ENCODE peak calls at places on chromosomes 11 and 22, in five cellular contexts. D is cardiac fibroblast, P is gastrocnemius medialis, O is AG10803, J is GM12865. A is an unnamed sample.

GRCh38 chr22:48898524-48899377 is 928.9 kb downstream of the BRD1 start:
- DNase-seq in P (no peak), D (no peak), O (no peak), J (no peak), A (no peak)

GRCh38 chr22:17077255-17077654 is 7.5 kb upstream of the IL17RA start:
- DNase-seq in J (no peak), D (peak), O (peak), P (no peak), A (peak)

GRCh38 chr11:32318071-32318815 is 117.1 kb downstream of the WT1 start:
- DNase-seq in D (no peak), O (no peak), J (no peak), P (no peak), A (no peak)

GRCh38 chr22:50314455-50315288 is 7.2 kb upstream of the PLXNB2 start:
- DNase-seq in P (no peak), D (no peak), O (no peak), J (peak), A (no peak)

GRCh38 chr11:14809466-14809865 is 82.6 kb downstream of the CYP2R1 start:
- DNase-seq in P (no peak), D (no peak), J (no peak), O (no peak), A (no peak)

GRCh38 chr11:114348200-114349191 is 51.8 kb downstream of the C11orf71 start:
- DNase-seq in J (peak), O (peak), D (peak), P (no peak), A (peak)

GRCh38 chr22:19787849-19788141 is 27.2 kb downstream of the TBX1 start:
- DNase-seq in D (no peak), J (no peak), O (no peak), P (no peak), A (no peak)

GRCh38 chr11:72669527-72669926 is 4.7 kb downstream of the PDE2A start:
- DNase-seq in O (no peak), P (no peak), J (peak), D (no peak), A (no peak)

GRCh38 chr11:72812604-72812967 is 1.6 kb upstream of the ATG16L2 start:
- DNase-seq in J (peak), O (no peak), P (no peak), D (no peak), A (no peak)

GRCh38 chr22:37601540-37602442 is 6.8 kb upstream of the GGA1 start:
- DNase-seq in P (no peak), O (peak), D (peak), J (peak), A (peak)

GRCh38 chr11:113048820-113049555 is 87.8 kb downstream of the NCAM1 start:
- DNase-seq in D (peak), P (no peak), J (no peak), O (peak), A (peak)

DNA sequence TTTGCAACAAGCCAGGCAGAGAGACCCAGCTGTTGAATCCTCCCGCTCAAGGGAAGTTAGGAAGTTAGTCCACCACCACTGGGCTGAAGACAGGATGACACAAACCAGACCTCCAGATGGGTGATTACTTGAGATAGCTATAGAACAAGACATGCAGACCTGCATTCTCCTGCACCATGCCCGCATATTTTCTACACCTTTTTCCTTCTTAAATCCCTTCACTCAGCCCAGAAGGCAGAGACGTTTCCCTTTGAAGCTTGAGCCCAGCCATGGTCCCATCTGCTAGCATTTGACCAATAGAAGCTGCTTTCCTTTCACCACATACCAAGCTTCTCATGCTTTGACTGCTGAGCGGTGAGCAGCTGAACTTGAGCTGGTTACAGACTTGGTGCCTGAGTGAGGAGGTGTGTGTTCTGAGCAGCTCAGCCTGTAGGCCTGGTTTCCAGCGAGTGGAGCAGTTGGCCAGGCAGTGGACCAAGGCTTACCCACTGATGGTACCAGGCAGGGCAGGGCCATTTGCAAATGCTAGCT is 29.2 kb upstream of the CBX6 start:
- DNase-seq in D (no peak), J (no peak), P (no peak), O (no peak), A (no peak)
- H3K4me3 ChIP-seq in D (no peak), J (no peak), P (no peak), O (no peak), A (no peak)

DNA sequence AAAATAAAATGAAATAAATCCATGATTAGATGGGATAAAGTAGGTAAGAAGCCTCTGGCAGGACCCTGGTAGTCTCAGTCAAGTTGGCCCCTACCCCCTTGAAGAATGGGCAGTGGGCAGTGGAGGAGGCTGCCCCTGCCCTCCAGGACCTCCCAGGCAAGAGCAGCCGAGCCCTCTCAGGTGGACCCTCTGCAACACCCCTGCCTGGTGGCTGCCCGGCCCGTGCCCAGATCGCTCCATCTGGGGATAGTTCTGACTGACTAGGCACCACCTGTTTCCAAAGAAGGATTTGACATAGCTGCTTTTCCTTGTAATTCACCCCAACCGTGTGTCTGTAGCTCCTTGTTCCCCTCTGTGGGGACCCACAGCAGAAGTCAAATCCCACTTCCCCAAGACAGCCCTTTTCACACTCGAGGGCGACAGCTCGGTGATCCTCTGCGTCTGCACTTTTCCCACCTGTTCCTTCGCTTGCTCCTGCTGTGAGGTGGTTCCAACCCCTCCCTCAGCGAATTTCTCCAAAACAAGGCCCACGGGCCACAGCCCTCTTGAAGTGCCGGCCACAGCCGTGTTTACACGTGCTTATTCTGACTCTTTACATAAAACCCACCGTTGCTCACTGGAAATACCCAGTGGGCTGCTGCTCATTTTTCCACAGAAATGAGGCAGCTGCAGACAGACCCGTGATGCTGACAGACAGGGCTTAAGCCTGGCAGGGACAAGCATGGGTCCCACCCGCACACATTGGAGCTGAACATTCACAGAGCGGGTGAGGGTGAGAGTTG is 5.5 kb upstream of the TMPRSS13 start:
- DNase-seq in D (no peak), P (no peak), J (no peak), O (no peak), A (no peak)
- TF ChIP-seq CTCF in D (no peak), P (no peak), J (no peak), O (no peak), A (no peak)

DNA sequence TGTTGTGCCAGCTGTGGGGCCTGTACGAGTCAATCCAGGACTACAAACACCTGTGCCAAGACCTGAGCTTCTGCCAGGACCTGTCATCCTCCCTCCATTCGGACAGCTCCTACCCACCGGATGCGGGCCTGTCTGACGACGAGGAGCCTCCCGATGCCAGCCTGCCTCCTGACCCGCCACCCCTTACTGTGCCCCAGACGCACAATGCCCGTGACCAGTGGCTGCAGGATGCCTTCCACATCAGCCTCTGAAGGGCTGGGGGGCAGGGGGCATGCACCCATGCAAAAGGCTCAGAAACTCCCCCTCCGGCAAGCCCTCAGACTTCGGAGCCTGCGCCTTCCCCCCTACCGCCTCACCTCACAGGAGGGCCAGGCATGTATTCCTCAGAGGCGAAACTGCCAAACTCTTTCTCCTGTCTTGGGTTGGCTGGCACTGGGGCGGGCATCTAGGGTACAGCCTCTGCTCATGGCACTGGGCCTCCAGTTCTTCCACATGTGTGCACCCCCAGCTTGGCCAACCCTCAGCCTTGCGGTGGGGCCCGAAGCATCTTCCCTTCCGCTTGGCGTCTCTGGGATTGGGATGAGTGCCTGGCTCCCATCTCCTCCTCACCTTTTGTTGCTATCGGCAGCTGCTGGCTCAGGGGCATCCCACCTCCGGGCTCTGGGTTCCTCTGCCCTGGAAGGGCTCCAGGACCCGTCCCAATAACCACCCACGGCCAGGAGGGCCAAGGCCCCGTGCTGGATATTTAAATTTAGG is 1.2 kb downstream of the FAM89B start:
- DNase-seq in O (no peak), J (no peak), D (no peak), P (peak), A (no peak)
- H3K4me3 ChIP-seq in O (peak), J (peak), D (peak), P (peak), A (peak)

GRCh38 chr22:30694638-30695350 is at the start of gene OSBP2:
- DNase-seq in O (no peak), D (no peak), P (peak), J (peak), A (no peak)
- TF ChIP-seq CTCF in O (peak), D (no peak), P (no peak), J (peak), A (no peak)

GRCh38 chr11:123429851-123430735 is at the start of gene GRAMD1B:
- DNase-seq in O (peak), D (peak), J (peak), P (no peak), A (peak)

GRCh38 chr11:123428221-123428631 is 1.8 kb upstream of the GRAMD1B start:
- DNase-seq in D (no peak), J (no peak), P (peak), O (peak), A (peak)

GRCh38 chr11:123430736-123431356 is 777 bp downstream of the GRAMD1B start:
- DNase-seq in P (peak), J (peak), O (peak), D (peak), A (peak)

GRCh38 chr11:123431619-123432018 is 1.6 kb downstream of the GRAMD1B start:
- DNase-seq in P (no peak), J (peak), O (no peak), D (no peak), A (no peak)

GRCh38 chr11:123429336-123429735 is 733 bp upstream of the GRAMD1B start:
- DNase-seq in O (peak), D (peak), J (no peak), P (no peak), A (peak)
- H3K4me3 ChIP-seq in O (peak), D (no peak), J (no peak), P (no peak), A (no peak)

A was measured in fibroblast of the aortic adventitia.